ENCODE peak calls at places on chromosomes 5 and 9, in eight cellular contexts. F is astrocyte, P is fibroblast of lung, Q is DND-41, K is lower lobe of right lung, W is left ventricle myocardium inferior, R is neural crest cell, I is AG09309. A is an unnamed sample.

GRCh38 chr5:180135128-180135955 is 63.8 kb upstream of the RNF130 start:
- DNase-seq in F (peak; percentile 81), P (peak; percentile 87), Q (no peak), K (peak; percentile 63), W (no peak), R (no peak), I (peak; percentile 24), A (peak; percentile 90)

GRCh38 chr5:88886756-88887741 is 4.1 kb upstream of the MEF2C start:
- DNase-seq in F (peak; percentile 7), P (peak; percentile 15), Q (no peak), K (no peak), W (no peak), R (no peak), I (no peak), A (no peak)

GRCh38 chr5:103452666-103453065 is 109.9 kb downstream of the NUDT12 start:
- DNase-seq in F (peak; percentile 75), P (peak; percentile 85), Q (no peak), K (no peak), W (no peak), R (no peak), I (no peak), A (no peak)

GRCh38 chr9:136259517-136259813 is 13.9 kb upstream of the QSOX2 start:
- DNase-seq in F (no peak), P (no peak), Q (no peak), K (no peak), W (no peak), R (no peak), I (no peak), A (no peak)

GRCh38 chr5:177553671-177554429 is 513 bp downstream of the FAM193B start:
- DNase-seq in F (no peak), P (no peak), Q (peak; percentile 54), K (peak; percentile 69), W (peak; percentile 40), R (peak; percentile 32), I (no peak), A (peak; percentile 35)

GRCh38 chr9:23887781-23888180 is 61.7 kb upstream of the ELAVL2 start:
- DNase-seq in F (no peak), P (no peak), Q (no peak), K (no peak), W (no peak), R (no peak), I (no peak), A (no peak)

GRCh38 chr9:69295872-69296562 is 29.0 kb upstream of the ENTREP1 start:
- DNase-seq in F (no peak), P (no peak), Q (no peak), K (no peak), W (peak; percentile 17), R (no peak), I (no peak), A (no peak)

GRCh38 chr9:127788337-127789011 is 2.6 kb downstream of the CDK9 start:
- DNase-seq in F (no peak), P (no peak), Q (no peak), K (no peak), W (no peak), R (no peak), I (no peak), A (peak; percentile 46)

GRCh38 chr5:93349613-93350012 is 231.4 kb downstream of the NR2F1-AS1 start:
- DNase-seq in F (peak; percentile 83), P (peak; percentile 87), Q (no peak), K (no peak), W (no peak), R (no peak), I (peak; percentile 52), A (peak; percentile 94)

GRCh38 chr5:127785098-127785927 is 82.1 kb downstream of the CCDC192 start:
- DNase-seq in F (peak; percentile 97), P (peak; percentile 97), Q (no peak), K (no peak), W (no peak), R (no peak), I (peak; percentile 84), A (peak; percentile 89)

GRCh38 chr5:139232161-139232724 is 34.1 kb upstream of the SIL1 start:
- DNase-seq in F (no peak), P (peak; percentile 41), Q (peak; percentile 61), K (no peak), W (no peak), R (no peak), I (no peak), A (peak; percentile 95)

GRCh38 chr9:19946446-19947109 is 157.7 kb upstream of the SLC24A2 start:
- DNase-seq in F (peak; percentile 18), P (peak; percentile 36), Q (peak; percentile 47), K (no peak), W (no peak), R (no peak), I (no peak), A (peak; percentile 32)

GRCh38 chr5:62144395-62145022 is 161.5 kb upstream of the KIF2A start:
- DNase-seq in F (peak; percentile 41), P (peak; percentile 55), Q (no peak), K (peak; percentile 49), W (no peak), R (no peak), I (peak; percentile 17), A (peak; percentile 62)

GRCh38 chr9:2466703-2467102 is 154.9 kb upstream of the VLDLR start:
- DNase-seq in F (no peak), P (no peak), Q (no peak), K (no peak), W (no peak), R (no peak), I (no peak), A (no peak)

GRCh38 chr5:15082096-15082495 is 210.5 kb upstream of the ANKH start:
- DNase-seq in F (no peak), P (no peak), Q (no peak), K (no peak), W (no peak), R (no peak), I (no peak), A (no peak)

DNA sequence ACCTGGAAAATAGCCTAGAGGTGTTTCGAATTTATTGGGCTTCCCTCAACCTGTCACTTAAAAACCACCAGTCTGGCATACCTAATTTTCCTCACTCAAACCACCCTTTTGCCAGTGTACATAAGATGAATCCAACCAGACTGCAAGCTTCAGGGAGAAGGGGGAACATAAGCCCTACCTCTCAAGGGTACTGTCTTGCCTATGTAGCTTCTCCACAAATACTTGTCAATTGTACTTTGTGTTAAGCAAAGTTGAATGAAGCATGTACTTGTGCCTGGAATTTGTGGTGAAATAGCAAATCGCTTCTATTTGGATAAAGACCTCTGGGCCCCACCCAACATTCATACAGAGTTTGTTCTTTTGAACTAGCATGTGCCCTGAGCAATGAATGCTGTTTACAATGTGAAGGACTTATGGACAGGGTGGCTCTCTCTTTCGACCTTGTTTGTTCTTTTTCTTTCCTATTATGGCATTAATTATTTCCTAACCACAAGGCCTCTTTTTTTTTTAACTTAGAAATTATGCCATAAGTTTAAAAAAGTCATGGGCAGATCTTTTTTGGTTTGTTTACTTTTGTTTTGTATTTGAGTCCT is 580.2 kb downstream of the EBF1 start:
- DNase-seq in F (no peak), P (no peak), Q (no peak), K (no peak), W (no peak), R (no peak), I (no peak), A (no peak)
- TF ChIP-seq CTCF in F (no peak), P (no peak), Q (no peak), K (no peak), W (no peak), R (no peak), I (no peak), A (no peak)

GRCh38 chr9:37511006-37511714 is 25.4 kb downstream of the POLR1E start:
- DNase-seq in F (no peak), P (no peak), Q (no peak), K (no peak), W (no peak), R (no peak), I (no peak), A (no peak)
- TF ChIP-seq CTCF in F (no peak), P (no peak), Q (peak; percentile 24), K (no peak), W (no peak), R (peak; percentile 17), I (peak; percentile 12), A (no peak)

GRCh38 chr5:148687427-148687826 is 33.1 kb upstream of the HTR4 start:
- DNase-seq in F (no peak), P (peak; percentile 20), Q (peak; percentile 4), K (no peak), W (no peak), R (no peak), I (no peak), A (peak; percentile 39)
- TF ChIP-seq CTCF in F (peak; percentile 28), P (no peak), Q (peak; percentile 44), K (no peak), W (no peak), R (peak; percentile 38), I (peak; percentile 42), A (peak; percentile 73)

GRCh38 chr9:92634712-92635605 is 35.0 kb downstream of the IPPK start:
- DNase-seq in F (peak; percentile 41), P (peak; percentile 53), Q (peak; percentile 60), K (peak; percentile 74), W (peak; percentile 76), R (peak; percentile 89), I (no peak), A (peak; percentile 44)
- TF ChIP-seq CTCF in F (peak; percentile 93), P (peak; percentile 98), Q (peak; percentile 83), K (peak; percentile 89), W (peak; percentile 93), R (peak; percentile 96), I (peak; percentile 99), A (peak; percentile 94)

DNA sequence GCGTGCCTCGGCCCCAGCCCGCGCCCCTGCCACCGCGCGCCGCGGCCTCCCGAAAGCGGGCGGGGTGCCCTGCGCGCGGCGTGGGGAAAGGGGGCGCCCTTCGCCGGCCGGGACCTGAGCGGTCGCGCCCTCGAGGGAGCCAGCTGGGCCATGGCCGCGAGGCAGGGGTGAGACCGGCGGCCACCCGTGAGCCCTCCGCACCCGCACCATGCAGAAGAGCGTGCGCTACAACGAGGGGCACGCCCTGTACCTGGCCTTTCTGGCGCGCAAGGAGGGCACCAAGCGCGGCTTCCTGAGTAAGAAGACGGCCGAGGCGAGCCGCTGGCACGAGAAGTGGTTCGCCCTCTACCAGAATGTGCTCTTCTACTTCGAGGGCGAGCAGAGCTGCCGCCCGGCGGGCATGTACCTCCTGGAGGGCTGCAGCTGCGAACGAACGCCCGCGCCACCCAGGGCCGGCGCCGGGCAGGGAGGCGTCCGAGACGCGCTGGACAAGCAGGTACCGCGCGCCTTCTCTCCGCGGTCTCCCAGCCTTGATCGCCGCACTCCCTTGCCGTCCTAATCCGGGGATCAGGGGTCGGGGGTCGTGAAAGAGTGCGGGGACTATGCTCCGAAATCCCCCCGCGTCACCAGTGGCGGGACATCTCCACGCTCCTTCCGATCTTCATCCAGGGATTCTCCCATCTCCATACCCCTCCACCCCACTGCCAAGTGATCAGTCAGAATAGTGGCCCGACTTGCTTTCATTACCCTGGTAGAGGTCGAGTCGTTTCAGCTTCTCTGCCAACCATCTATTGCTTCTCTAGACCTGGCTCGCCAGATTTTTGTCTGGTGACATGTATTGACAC is 590 bp downstream of the RASGRF2 start:
- DNase-seq in F (no peak), P (peak; percentile 46), Q (no peak), K (peak; percentile 47), W (peak; percentile 28), R (peak; percentile 6), I (no peak), A (peak; percentile 31)
- TF ChIP-seq CTCF in F (no peak), P (no peak), Q (no peak), K (peak; percentile 18), W (peak; percentile 40), R (no peak), I (peak; percentile 3), A (no peak)

GRCh38 chr5:116773926-116774325 is 199.3 kb upstream of the SEMA6A start:
- DNase-seq in F (no peak), P (no peak), Q (no peak), K (no peak), W (no peak), R (no peak), I (no peak), A (no peak)
- TF ChIP-seq CTCF in F (no peak), P (no peak), Q (no peak), K (no peak), W (no peak), R (no peak), I (no peak), A (no peak)

GRCh38 chr5:77015938-77016569 is 14.2 kb upstream of the AGGF1 start:
- DNase-seq in F (peak; percentile 54), P (peak; percentile 63), Q (no peak), K (no peak), W (no peak), R (no peak), I (peak; percentile 31), A (peak; percentile 37)
- TF ChIP-seq CTCF in F (peak; percentile 43), P (peak; percentile 21), Q (peak; percentile 14), K (peak; percentile 28), W (peak; percentile 49), R (peak; percentile 57), I (peak; percentile 46), A (peak; percentile 44)

A was measured in mammary epithelial cell.